ENCODE peak calls at places on chromosome 3, in seven cellular contexts. K is uterus; R is sigmoid colon; L is foreskin fibroblast; P is PC-9; B is mesendoderm; H is CD4-positive, CD25-positive, alpha-beta regulatory T cell. I is an unnamed sample.

GRCh38 chr3:162193148-162193547 is 696.5 kb downstream of the OTOL1 start:
- DNase-seq in B (peak), R (no peak), P (no peak), K (no peak), L (no peak), H (no peak), I (no peak)

GRCh38 chr3:80230954-80231353 is 463.2 kb upstream of the ROBO1 start:
- DNase-seq in P (no peak), R (no peak), B (no peak), K (no peak), H (no peak), L (no peak), I (no peak)

GRCh38 chr3:124266517-124266916 is 274.6 kb upstream of the ROPN1 start:
- DNase-seq in L (no peak), R (no peak), P (peak), H (no peak), K (no peak), B (peak), I (no peak)

GRCh38 chr3:136818851-136819783 is at the start of gene SLC35G2:
- DNase-seq in B (peak), P (peak), L (peak), K (peak), R (peak), H (peak), I (peak)

GRCh38 chr3:43499256-43499655 is 122.6 kb downstream of the ANO10 start:
- DNase-seq in L (no peak), K (no peak), P (no peak), B (no peak), H (no peak), R (no peak), I (no peak)

GRCh38 chr3:196409409-196409808 is 22.8 kb downstream of the UBXN7 start:
- DNase-seq in R (no peak), L (no peak), H (no peak), K (no peak), P (no peak), B (no peak), I (no peak)

GRCh38 chr3:38826001-38826400 is 10.0 kb upstream of the SCN10A start:
- DNase-seq in L (no peak), K (no peak), P (no peak), R (no peak), H (no peak), B (no peak), I (no peak)

GRCh38 chr3:144128117-144128892 is 156.7 kb downstream of the DIPK2A start:
- DNase-seq in K (no peak), L (no peak), P (no peak), R (no peak), H (no peak), B (peak), I (no peak)

GRCh38 chr3:120304569-120305090 is 19.6 kb upstream of the GPR156 start:
- DNase-seq in L (no peak), R (no peak), K (no peak), B (no peak), P (no peak), H (no peak), I (no peak)

GRCh38 chr3:39234041-39234440 is 41.6 kb upstream of the XIRP1 start:
- DNase-seq in R (no peak), P (no peak), K (no peak), L (no peak), H (no peak), B (no peak), I (no peak)

GRCh38 chr3:182792901-182793662 is at the start of gene ATP11B:
- DNase-seq in R (peak), B (peak), P (peak), L (peak), H (peak), K (peak), I (no peak)

GRCh38 chr3:122956685-122957455 is 70.7 kb downstream of the SEMA5B start:
- DNase-seq in K (no peak), R (no peak), L (no peak), P (no peak), H (no peak), B (no peak), I (no peak)

GRCh38 chr3:65685621-65686020 is 353.1 kb downstream of the MAGI1 start:
- DNase-seq in B (no peak), L (peak), P (no peak), K (no peak), R (no peak), H (no peak), I (no peak)

GRCh38 chr3:55750525-55750924 is 263.4 kb upstream of the WNT5A start:
- DNase-seq in R (no peak), H (no peak), L (peak), P (peak), K (no peak), B (no peak), I (peak)

GRCh38 chr3:169634618-169635236 is 28.8 kb downstream of the MECOM start:
- DNase-seq in L (no peak), R (no peak), P (peak), B (no peak), K (peak), H (no peak), I (no peak)

GRCh38 chr3:42013652-42014442 is 51.9 kb upstream of the ULK4 start:
- DNase-seq in R (peak), K (peak), H (peak), P (peak), L (peak), B (no peak), I (no peak)

GRCh38 chr3:42012935-42013651 is 51.2 kb upstream of the ULK4 start:
- DNase-seq in P (peak), R (peak), L (peak), K (peak), H (peak), B (peak), I (no peak)

GRCh38 chr3:42010530-42010929 is 48.6 kb upstream of the ULK4 start:
- DNase-seq in L (peak), K (no peak), P (no peak), H (no peak), R (no peak), B (no peak), I (no peak)

GRCh38 chr3:42014443-42014945 is 52.6 kb upstream of the ULK4 start:
- DNase-seq in R (no peak), K (no peak), B (peak), H (no peak), P (no peak), L (peak), I (no peak)

DNA sequence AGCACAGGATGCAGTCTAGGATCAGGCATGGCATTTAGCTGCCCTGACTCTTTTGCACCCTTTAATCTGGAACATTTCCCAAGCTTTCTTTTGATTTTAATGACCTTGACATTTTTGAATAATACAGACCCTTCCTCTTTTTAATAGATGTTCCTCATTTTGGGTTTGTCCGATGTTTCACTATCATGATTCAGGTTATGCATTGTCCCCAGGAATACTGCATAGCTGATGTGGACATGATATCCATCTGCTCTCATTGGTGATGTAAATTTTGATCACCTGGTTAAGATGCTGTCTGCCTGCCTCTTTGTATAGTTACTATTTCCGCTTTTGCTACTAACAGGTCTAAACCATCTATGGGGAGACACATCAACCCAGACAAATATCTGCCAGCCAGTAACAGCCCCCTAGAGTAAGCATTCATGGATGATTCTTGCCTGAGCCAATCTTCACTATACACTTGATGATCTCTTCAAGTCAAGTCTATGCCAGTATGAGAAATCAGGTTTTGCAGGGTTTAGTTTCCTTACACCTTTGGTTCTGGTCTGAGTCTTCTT is 50.6 kb upstream of the ULK4 start:
- DNase-seq in R (no peak), H (peak), P (no peak), L (no peak), K (no peak), B (no peak), I (no peak)
- H3K4me3 ChIP-seq in R (no peak), H (peak), P (no peak), L (peak), K (no peak), B (no peak), I (no peak)

GRCh38 chr3:194070220-194070633 is 65.7 kb upstream of the HES1 start:
- DNase-seq in L (no peak), R (no peak), K (peak), H (no peak), P (no peak), B (no peak), I (no peak)
- H3K4me3 ChIP-seq in L (peak), R (peak), K (peak), H (no peak), P (peak), B (no peak), I (peak)

DNA sequence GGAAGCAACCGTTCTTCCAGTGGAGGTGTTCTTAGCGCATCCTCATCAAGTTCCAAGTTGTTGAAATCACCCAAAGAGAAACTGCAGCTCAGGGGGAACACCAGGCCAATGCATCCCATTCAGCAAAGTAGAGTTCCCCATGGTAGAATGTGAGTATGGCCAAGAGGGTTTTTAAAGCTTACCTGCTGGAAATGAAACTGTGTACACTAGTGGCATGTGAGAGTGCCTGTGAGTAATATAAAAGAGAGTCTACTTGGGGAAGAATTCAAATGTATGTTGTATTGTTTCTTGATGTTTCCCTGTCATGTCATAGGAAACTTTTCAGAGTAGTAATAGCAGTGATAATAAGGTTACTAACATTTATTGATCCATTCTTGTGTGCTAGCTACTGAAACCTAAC is 43.3 kb downstream of the PSMD6 start:
- DNase-seq in H (no peak), B (no peak), R (no peak), K (no peak), L (no peak), P (no peak), I (no peak)
- H3K4me3 ChIP-seq in H (peak), B (no peak), R (no peak), K (no peak), L (no peak), P (no peak), I (no peak)

GRCh38 chr3:52492059-52492458 is 3.1 kb upstream of the STAB1 start:
- DNase-seq in K (no peak), R (no peak), L (no peak), H (no peak), B (no peak), P (no peak), I (no peak)

GRCh38 chr3:52489453-52489852 is 5.7 kb upstream of the STAB1 start:
- DNase-seq in L (no peak), K (no peak), B (no peak), R (no peak), H (no peak), P (no peak), I (no peak)

GRCh38 chr3:52488746-52489145 is 6.4 kb upstream of the STAB1 start:
- DNase-seq in R (no peak), K (no peak), L (no peak), B (no peak), H (no peak), P (no peak), I (no peak)

GRCh38 chr3:52490035-52490937 is 4.9 kb upstream of the STAB1 start:
- DNase-seq in K (no peak), P (no peak), H (no peak), L (no peak), R (no peak), B (no peak), I (no peak)

GRCh38 chr3:52490938-52491526 is 4.1 kb upstream of the STAB1 start:
- DNase-seq in H (no peak), K (peak), P (no peak), L (no peak), R (no peak), B (no peak), I (no peak)
- H3K4me3 ChIP-seq in H (no peak), K (no peak), P (no peak), L (no peak), R (no peak), B (no peak), I (no peak)

GRCh38 chr3:50138266-50139230 is 16.6 kb upstream of the SEMA3F start:
- DNase-seq in H (no peak), R (no peak), B (peak), L (peak), P (no peak), K (no peak), I (no peak)
- H3K4me3 ChIP-seq in H (no peak), R (no peak), B (no peak), L (no peak), P (no peak), K (no peak), I (no peak)

DNA sequence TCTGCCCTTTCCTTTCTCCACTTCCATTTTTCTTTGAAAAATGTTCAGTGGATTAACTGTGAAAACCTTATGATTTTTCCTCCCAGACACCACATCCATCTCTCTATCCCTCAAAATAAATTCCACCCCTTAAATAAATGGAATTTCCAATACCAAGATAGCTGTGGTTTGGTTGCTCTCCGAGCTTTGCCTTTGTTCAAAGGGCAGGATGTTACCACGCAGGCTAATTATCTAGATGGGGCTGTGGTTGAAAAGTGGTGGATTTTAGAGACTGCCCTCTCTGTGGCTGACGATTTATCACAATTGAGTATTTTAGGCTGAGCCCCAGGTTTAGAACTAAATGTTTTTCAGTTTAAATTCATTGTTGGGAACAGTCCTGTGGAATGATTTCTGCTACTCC is 36.9 kb upstream of the CMSS1 start:
- DNase-seq in H (no peak), K (no peak), P (no peak), B (no peak), R (no peak), L (no peak), I (no peak)
- H3K4me3 ChIP-seq in H (no peak), K (no peak), P (no peak), B (no peak), R (no peak), L (no peak), I (no peak)

GRCh38 chr3:195126073-195126605 is 144.8 kb downstream of the XXYLT1 start:
- DNase-seq in K (no peak), R (no peak), H (no peak), B (no peak), L (no peak), P (no peak), I (no peak)
- H3K4me3 ChIP-seq in K (no peak), R (no peak), H (no peak), B (no peak), L (no peak), P (no peak), I (no peak)

GRCh38 chr3:33218072-33218445 is 551 bp downstream of the SUSD5 start:
- DNase-seq in P (no peak), K (no peak), L (peak), H (no peak), B (peak), R (no peak), I (no peak)
- H3K4me3 ChIP-seq in P (no peak), K (peak), L (peak), H (no peak), B (peak), R (peak), I (peak)

I was measured in skeletal muscle cell.